ENCODE peak calls at places on chromosomes 12 and 14, in six cellular contexts. K is GM23338, Y is GM13976, F is lower leg skin, C is activated T-cell treated with anti-CD3 and anti-CD28 coated beads for 1 hour, O is pulmonary artery endothelial cell. N is an unnamed sample.

GRCh38 chr12:43370299-43370698 is 181.7 kb downstream of the ADAMTS20 start:
- DNase-seq in K (no peak), Y (no peak), F (no peak), C (no peak), O (no peak), N (no peak)

GRCh38 chr14:90523544-90523943 is 126.7 kb downstream of the CALM1 start:
- DNase-seq in K (no peak), Y (no peak), F (no peak), C (no peak), O (no peak), N (no peak)

GRCh38 chr12:81257952-81258551 is 180.2 kb downstream of the ACSS3 start:
- DNase-seq in K (peak; percentile 81), Y (no peak), F (no peak), C (no peak), O (no peak), N (no peak)

GRCh38 chr12:2941524-2941923 is 17.7 kb upstream of the TEAD4 start:
- DNase-seq in K (no peak), Y (no peak), F (no peak), C (no peak), O (no peak), N (no peak)

GRCh38 chr14:24960816-24961215 is 89.1 kb downstream of the STXBP6 start:
- DNase-seq in K (no peak), Y (no peak), F (no peak), C (no peak), O (no peak), N (no peak)

GRCh38 chr12:13283867-13284266 is 87.3 kb downstream of the EMP1 start:
- DNase-seq in K (no peak), Y (no peak), F (no peak), C (no peak), O (no peak), N (no peak)

GRCh38 chr14:24081739-24082204 is 10.4 kb downstream of the CPNE6 start:
- DNase-seq in K (no peak), Y (no peak), F (no peak), C (no peak), O (no peak), N (no peak)

GRCh38 chr14:72503696-72504368 is 390.1 kb downstream of the DPF3 start:
- DNase-seq in K (no peak), Y (no peak), F (peak; percentile 66), C (no peak), O (no peak), N (no peak)

GRCh38 chr12:64701283-64701682 is 57.9 kb downstream of the GNS start:
- DNase-seq in K (no peak), Y (no peak), F (no peak), C (no peak), O (no peak), N (no peak)

GRCh38 chr14:92040431-92041040 is 677 bp upstream of the TRIP11 start:
- DNase-seq in K (peak; percentile 21), Y (peak; percentile 43), F (no peak), C (no peak), O (no peak), N (peak; percentile 69)

GRCh38 chr14:92693998-92694780 is 54.2 kb downstream of the LGMN start:
- DNase-seq in K (no peak), Y (no peak), F (no peak), C (no peak), O (no peak), N (no peak)

GRCh38 chr14:61661471-61661988 is 33.8 kb upstream of the HIF1A start:
- DNase-seq in K (no peak), Y (no peak), F (no peak), C (no peak), O (no peak), N (peak; percentile 28)

GRCh38 chr12:71710276-71711125 is 24.6 kb downstream of the TMEM19 start:
- DNase-seq in K (no peak), Y (no peak), F (no peak), C (no peak), O (no peak), N (no peak)

GRCh38 chr12:13032164-13032563 is 12.0 kb upstream of the FAM234B start:
- DNase-seq in K (no peak), Y (no peak), F (no peak), C (no peak), O (no peak), N (no peak)

GRCh38 chr14:50023671-50024490 is 92.5 kb downstream of the VCPKMT start:
- DNase-seq in K (no peak), Y (no peak), F (no peak), C (no peak), O (no peak), N (no peak)